ENCODE peak calls at places on chromosomes 3 and 15, in six cellular contexts. S is PC-3, U is GM23248, V is SK-N-SH, R is HCT116, L is MM.1S. A is an unnamed sample.
A peak's percentile ranks its signal among the peaks of the same experiment; 100 is the strongest.

GRCh38 chr15:48927181-48927580 is 36.5 kb downstream of the SHC4 start:
- DNase-seq in S (no peak), U (no peak), V (no peak), R (no peak), L (no peak), A (no peak)

GRCh38 chr3:62103531-62103930 is 269.8 kb downstream of the FEZF2 start:
- DNase-seq in S (no peak), U (no peak), V (no peak), R (no peak), L (peak; percentile 61), A (no peak)

GRCh38 chr15:34993877-34994276 is 5.8 kb upstream of the ZNF770 start:
- DNase-seq in S (no peak), U (no peak), V (no peak), R (no peak), L (peak; percentile 76), A (no peak)

GRCh38 chr3:187167795-187168194 is 28.5 kb upstream of the RPL39L start:
- DNase-seq in S (no peak), U (peak; percentile 8), V (no peak), R (no peak), L (no peak), A (no peak)

GRCh38 chr15:66838671-66839239 is 136.7 kb downstream of the SMAD6 start:
- DNase-seq in S (peak; percentile 43), U (peak; percentile 62), V (peak; percentile 69), R (peak; percentile 24), L (no peak), A (no peak)

GRCh38 chr3:142586803-142587406 is 8.4 kb upstream of the ATR start:
- DNase-seq in S (peak; percentile 93), U (peak; percentile 92), V (peak; percentile 64), R (peak; percentile 80), L (peak; percentile 54), A (peak; percentile 85)

GRCh38 chr15:60179786-60180391 is 175.8 kb downstream of the FOXB1 start:
- DNase-seq in S (peak; percentile 65), U (peak; percentile 70), V (peak; percentile 26), R (peak; percentile 16), L (peak; percentile 53), A (peak; percentile 62)

GRCh38 chr15:52653451-52653964 is 25.7 kb downstream of the ATOSA start:
- DNase-seq in S (peak; percentile 83), U (peak; percentile 75), V (no peak), R (no peak), L (no peak), A (peak; percentile 47)

GRCh38 chr3:140203510-140203909 is 268.5 kb downstream of the CLSTN2 start:
- DNase-seq in S (no peak), U (no peak), V (no peak), R (no peak), L (no peak), A (peak; percentile 80)

DNA sequence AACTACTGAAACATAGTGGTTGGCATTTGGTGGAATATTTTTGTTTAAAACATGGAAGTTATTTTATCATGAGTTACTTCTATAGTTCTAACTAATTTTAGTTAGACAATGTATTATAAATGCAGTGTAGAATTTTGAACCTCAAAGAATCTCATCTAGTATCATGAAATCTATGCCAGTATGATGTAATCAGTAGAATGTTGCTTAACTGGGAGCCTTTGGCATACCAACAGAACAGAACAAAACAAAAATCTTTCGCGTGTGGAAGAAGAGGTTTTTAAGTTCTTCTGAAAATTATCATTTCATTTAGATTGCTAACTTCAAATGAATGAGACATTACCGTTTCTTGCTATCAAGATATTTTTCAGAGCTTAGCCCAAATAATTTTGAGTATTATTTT is 98.4 kb upstream of the LRRFIP2 start:
- DNase-seq in S (no peak), U (peak; percentile 59), V (no peak), R (no peak), L (no peak), A (no peak)
- H3K9ac ChIP-seq in S (no peak overlapping the region), U (peak overlapping the region; percentile 39), V (no peak overlapping the region), R (no peak overlapping the region), L (no peak overlapping the region), A (no peak overlapping the region)

GRCh38 chr3:58752168-58752567 is 85.6 kb upstream of the FAM3D start:
- DNase-seq in S (no peak), U (no peak), V (no peak), R (no peak), L (no peak), A (no peak)
- TF ChIP-seq EZH2phosphoT487 in S (no peak), U (no peak), V (no peak), R (no peak), L (no peak), A (no peak)

GRCh38 chr15:81157195-81157938 is 23.3 kb downstream of the CFAP161 start:
- DNase-seq in S (no peak), U (peak; percentile 54), V (no peak), R (no peak), L (no peak), A (no peak)

GRCh38 chr15:81157939-81158223 is 23.8 kb downstream of the CFAP161 start:
- DNase-seq in S (no peak), U (no peak), V (no peak), R (no peak), L (no peak), A (no peak)

GRCh38 chr15:81152799-81153198 is 18.7 kb downstream of the CFAP161 start:
- DNase-seq in S (no peak), U (peak; percentile 80), V (no peak), R (no peak), L (peak; percentile 1), A (no peak)

GRCh38 chr15:81155375-81156218 is 21.5 kb downstream of the CFAP161 start:
- DNase-seq in S (peak; percentile 62), U (peak; percentile 80), V (peak; percentile 46), R (peak; percentile 45), L (peak; percentile 82), A (peak; percentile 47)

GRCh38 chr15:81156324-81156723 is 22.3 kb downstream of the CFAP161 start:
- DNase-seq in S (no peak), U (no peak), V (no peak), R (no peak), L (no peak), A (no peak)
- H3K9ac ChIP-seq in S (no peak overlapping the region), U (no peak overlapping the region), V (no peak overlapping the region), R (no peak overlapping the region), L (no peak overlapping the region), A (no peak overlapping the region)

GRCh38 chr3:101085752-101086151 is 92.5 kb upstream of the ABI3BP start:
- DNase-seq in S (no peak), U (no peak), V (no peak), R (no peak), L (no peak), A (no peak)

GRCh38 chr3:101095703-101096102 is 102.5 kb upstream of the ABI3BP start:
- DNase-seq in S (no peak), U (peak; percentile 16), V (no peak), R (no peak), L (no peak), A (no peak)

GRCh38 chr3:101091489-101091888 is 98.3 kb upstream of the ABI3BP start:
- DNase-seq in S (peak; percentile 92), U (peak; percentile 28), V (no peak), R (peak; percentile 22), L (no peak), A (no peak)
- TF ChIP-seq EZH2phosphoT487 in S (no peak), U (no peak), V (no peak), R (no peak), L (no peak), A (no peak)

GRCh38 chr3:13110678-13111116 is 37.5 kb upstream of the IQSEC1 start:
- DNase-seq in S (peak; percentile 95), U (no peak), V (no peak), R (no peak), L (peak; percentile 97), A (peak; percentile 60)
- H3K9ac ChIP-seq in S (peak overlapping the region; percentile 94), U (no peak overlapping the region), V (no peak overlapping the region), R (no peak overlapping the region), L (peak overlapping the region; percentile 69), A (no peak overlapping the region)

GRCh38 chr3:197792019-197792647 is 1.1 kb downstream of the LRCH3 start:
- DNase-seq in S (peak; percentile 33), U (peak; percentile 61), V (no peak), R (no peak), L (no peak), A (no peak)
- TF ChIP-seq EZH2phosphoT487 in S (no peak), U (no peak), V (no peak), R (no peak), L (no peak), A (no peak)

DNA sequence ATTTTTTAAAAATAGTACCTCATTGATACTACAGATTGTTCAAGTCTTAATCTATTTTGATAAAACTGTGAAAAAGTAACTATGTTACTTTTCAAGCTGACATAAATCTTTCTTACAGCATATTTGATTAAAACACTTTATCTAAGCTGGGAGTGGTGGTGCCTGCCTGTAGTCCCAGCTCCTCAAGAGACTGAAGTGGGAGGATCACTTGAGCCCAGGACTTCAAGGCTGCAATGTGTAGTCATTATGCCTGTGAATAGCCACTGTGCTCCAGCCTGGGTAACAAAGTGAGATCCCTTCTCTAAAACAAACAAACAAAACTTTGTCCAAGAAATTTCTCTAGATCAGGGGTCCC is 59.6 kb upstream of the NEDD4 start:
- DNase-seq in S (no peak), U (no peak), V (no peak), R (no peak), L (no peak), A (no peak)
- H3K9ac ChIP-seq in S (no peak overlapping the region), U (no peak overlapping the region), V (no peak overlapping the region), R (no peak overlapping the region), L (no peak overlapping the region), A (no peak overlapping the region)

GRCh38 chr3:157436583-157437300 is at the start of gene PTX3:
- DNase-seq in S (peak; percentile 90), U (peak; percentile 87), V (peak; percentile 8), R (no peak), L (no peak), A (peak; percentile 51)
- TF ChIP-seq EZH2phosphoT487 in S (no peak), U (no peak), V (no peak), R (no peak), L (no peak), A (no peak)

DNA sequence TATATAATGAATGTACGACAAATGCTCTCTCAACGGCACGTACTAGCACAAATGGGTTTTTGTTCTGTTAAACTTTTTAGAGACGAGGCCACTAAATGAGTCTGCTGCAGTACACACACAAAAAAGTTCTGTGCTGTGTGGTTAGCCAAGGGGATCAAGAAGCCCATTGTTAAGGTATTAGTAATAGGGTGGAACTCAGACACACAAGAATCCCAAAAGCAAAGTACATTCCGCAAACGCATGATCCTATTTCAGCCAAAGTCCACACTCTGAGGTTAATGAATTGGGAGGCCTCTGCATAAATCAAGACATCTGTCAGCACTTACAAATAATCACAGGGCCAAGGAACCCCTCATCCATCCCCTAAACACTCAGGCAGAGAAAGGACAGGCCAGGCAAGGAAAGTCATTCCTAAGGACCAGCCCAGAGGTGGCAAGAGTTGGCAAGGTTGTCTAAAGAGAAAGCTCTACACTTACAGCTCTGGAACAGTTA is 12.1 kb downstream of the OSBPL10 start:
- DNase-seq in S (peak; percentile 97), U (peak; percentile 90), V (no peak), R (peak; percentile 86), L (no peak), A (peak; percentile 73)
- H3K9ac ChIP-seq in S (peak overlapping the region; percentile 66), U (peak overlapping the region; percentile 70), V (no peak overlapping the region), R (peak overlapping the region; percentile 39), L (no peak overlapping the region), A (no peak overlapping the region)

A was measured in neural progenitor cell.